ENCODE peak calls at places on chromosomes 6 and 20, in seven cellular contexts. One of them, this sample, is unnamed.

GRCh38 chr6:32109114-32109764 is at the start of gene TNXB:
- DNase-seq in CD8-positive, alpha-beta T cell: no peak
- DNase-seq in heart right ventricle: peak; percentile 59
- DNase-seq in foreskin fibroblast: no peak
- DNase-seq in upper lobe of left lung: no peak
- DNase-seq in adrenal gland: no peak
- DNase-seq in ovary: peak; percentile 56
- DNase-seq in this sample: no peak

GRCh38 chr6:21201673-21202430 is 391.7 kb upstream of the SOX4 start:
- DNase-seq in CD8-positive, alpha-beta T cell: no peak
- DNase-seq in heart right ventricle: no peak
- DNase-seq in foreskin fibroblast: no peak
- DNase-seq in upper lobe of left lung: no peak
- DNase-seq in adrenal gland: no peak
- DNase-seq in ovary: no peak
- DNase-seq in this sample: no peak

GRCh38 chr6:42104807-42105713 is 37.4 kb downstream of the C6orf132 start:
- DNase-seq in CD8-positive, alpha-beta T cell: no peak
- DNase-seq in heart right ventricle: no peak
- DNase-seq in foreskin fibroblast: no peak
- DNase-seq in upper lobe of left lung: peak; percentile 73
- DNase-seq in adrenal gland: no peak
- DNase-seq in ovary: no peak
- DNase-seq in this sample: no peak

GRCh38 chr6:53679446-53679933 is 13.9 kb upstream of the KLHL31 start:
- DNase-seq in CD8-positive, alpha-beta T cell: no peak
- DNase-seq in heart right ventricle: no peak
- DNase-seq in foreskin fibroblast: peak; percentile 27
- DNase-seq in upper lobe of left lung: no peak
- DNase-seq in adrenal gland: no peak
- DNase-seq in ovary: no peak
- DNase-seq in this sample: no peak

GRCh38 chr20:4113546-4113945 is 98.2 kb upstream of the RNF24 start:
- DNase-seq in CD8-positive, alpha-beta T cell: no peak
- DNase-seq in heart right ventricle: no peak
- DNase-seq in foreskin fibroblast: no peak
- DNase-seq in upper lobe of left lung: no peak
- DNase-seq in adrenal gland: peak; percentile 44
- DNase-seq in ovary: no peak
- DNase-seq in this sample: no peak

GRCh38 chr6:167031082-167031709 is 32.0 kb downstream of the CEP43 start:
- DNase-seq in CD8-positive, alpha-beta T cell: no peak
- DNase-seq in heart right ventricle: no peak
- DNase-seq in foreskin fibroblast: peak; percentile 24
- DNase-seq in upper lobe of left lung: no peak
- DNase-seq in adrenal gland: peak; percentile 63
- DNase-seq in ovary: no peak
- DNase-seq in this sample: no peak

GRCh38 chr20:51116765-51117686 is 94.1 kb upstream of the KCNG1 start:
- DNase-seq in CD8-positive, alpha-beta T cell: no peak
- DNase-seq in heart right ventricle: no peak
- DNase-seq in foreskin fibroblast: peak; percentile 16
- DNase-seq in upper lobe of left lung: no peak
- DNase-seq in adrenal gland: no peak
- DNase-seq in ovary: no peak
- DNase-seq in this sample: no peak

GRCh38 chr20:17735959-17736621 is 36.3 kb downstream of the BANF2 start:
- DNase-seq in CD8-positive, alpha-beta T cell: no peak
- DNase-seq in heart right ventricle: no peak
- DNase-seq in foreskin fibroblast: peak; percentile 33
- DNase-seq in upper lobe of left lung: no peak
- DNase-seq in adrenal gland: no peak
- DNase-seq in ovary: no peak
- DNase-seq in this sample: no peak

GRCh38 chr6:38579010-38579628 is 60.6 kb downstream of the BTBD9 start:
- DNase-seq in CD8-positive, alpha-beta T cell: no peak
- DNase-seq in heart right ventricle: no peak
- DNase-seq in foreskin fibroblast: no peak
- DNase-seq in upper lobe of left lung: no peak
- DNase-seq in adrenal gland: no peak
- DNase-seq in ovary: no peak
- DNase-seq in this sample: no peak

GRCh38 chr6:65760285-65760684 is 53.3 kb upstream of the EYS start:
- DNase-seq in CD8-positive, alpha-beta T cell: no peak
- DNase-seq in heart right ventricle: no peak
- DNase-seq in foreskin fibroblast: no peak
- DNase-seq in upper lobe of left lung: no peak
- DNase-seq in adrenal gland: no peak
- DNase-seq in ovary: no peak
- DNase-seq in this sample: no peak

DNA sequence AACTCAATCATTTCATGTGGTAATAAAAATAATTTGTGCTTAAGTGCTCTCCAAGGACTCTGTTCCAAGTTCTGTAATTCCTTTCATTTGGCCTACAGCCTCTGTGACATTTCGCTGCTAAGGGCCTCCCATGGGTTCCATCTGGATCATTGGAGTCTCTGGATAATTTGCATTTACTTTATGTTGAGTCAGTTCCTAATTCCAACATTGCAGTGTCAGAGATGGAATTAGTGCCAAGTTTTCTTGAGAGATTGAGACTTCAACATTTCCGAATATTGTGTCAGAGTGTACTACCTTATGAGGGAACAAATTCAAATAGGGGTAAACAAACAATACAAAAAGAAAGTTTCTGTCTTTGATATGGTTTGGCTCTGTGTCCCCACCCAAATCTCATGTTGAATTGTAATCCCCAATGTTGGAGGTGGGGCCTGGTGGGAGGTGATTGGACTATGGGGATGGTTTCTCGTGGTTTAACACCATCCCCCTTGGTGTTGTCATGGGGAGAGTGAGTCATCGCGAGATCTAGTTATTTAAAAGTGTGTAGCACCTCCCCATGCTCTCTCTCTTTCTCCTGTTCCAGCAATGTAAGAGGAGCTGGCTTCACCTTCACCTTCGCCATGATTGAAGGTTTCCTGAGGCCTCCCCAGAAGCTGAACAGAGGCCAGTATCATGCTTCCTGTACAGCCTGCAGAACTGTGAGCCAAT is 244.1 kb upstream of the TBX18 start:
- DNase-seq in CD8-positive, alpha-beta T cell: no peak
- DNase-seq in heart right ventricle: no peak
- DNase-seq in foreskin fibroblast: peak; percentile 93
- DNase-seq in upper lobe of left lung: no peak
- DNase-seq in adrenal gland: no peak
- DNase-seq in ovary: no peak
- DNase-seq in this sample: no peak
- TF ChIP-seq CTCF in CD8-positive, alpha-beta T cell: no peak
- TF ChIP-seq CTCF in heart right ventricle: no peak
- TF ChIP-seq CTCF in foreskin fibroblast: no peak
- TF ChIP-seq CTCF in upper lobe of left lung: no peak
- TF ChIP-seq CTCF in adrenal gland: no peak
- TF ChIP-seq CTCF in ovary: no peak
- TF ChIP-seq CTCF in this sample: no peak

DNA sequence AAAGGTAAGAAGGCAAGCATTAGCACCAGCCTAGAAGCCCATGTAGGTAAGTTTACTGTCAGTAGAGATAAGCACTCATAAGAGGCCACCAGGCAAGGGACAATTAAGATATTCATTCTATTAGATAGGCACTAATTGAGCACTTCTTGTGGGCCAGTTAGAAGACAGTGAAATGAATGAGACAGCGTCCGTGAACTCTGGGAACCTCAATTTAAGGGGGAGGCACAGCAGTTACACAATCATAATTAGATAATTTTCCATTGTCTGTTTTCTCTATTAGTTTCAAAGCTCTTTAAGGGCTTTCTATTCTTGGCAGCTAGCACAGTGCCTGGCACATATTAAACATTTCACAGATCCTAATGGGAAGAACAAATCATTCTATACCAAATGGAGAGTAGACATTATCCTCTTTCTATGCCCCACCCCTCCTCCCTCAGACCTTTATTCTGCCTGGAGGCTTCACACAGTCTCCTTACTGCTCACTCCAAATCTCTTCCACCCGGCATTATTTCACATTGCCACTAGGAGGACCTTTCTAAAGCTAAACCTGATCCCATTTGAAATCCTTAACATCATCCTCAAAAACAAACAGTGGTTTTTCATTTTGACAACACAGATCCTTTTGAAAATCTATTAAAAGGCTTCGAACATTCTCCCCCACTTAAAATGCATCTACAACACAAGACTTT is 529.6 kb downstream of the ADGRB3 start:
- DNase-seq in CD8-positive, alpha-beta T cell: no peak
- DNase-seq in heart right ventricle: no peak
- DNase-seq in foreskin fibroblast: peak; percentile 6
- DNase-seq in upper lobe of left lung: no peak
- DNase-seq in adrenal gland: no peak
- DNase-seq in ovary: no peak
- DNase-seq in this sample: no peak
- TF ChIP-seq CTCF in CD8-positive, alpha-beta T cell: no peak
- TF ChIP-seq CTCF in heart right ventricle: peak; percentile 31
- TF ChIP-seq CTCF in foreskin fibroblast: peak; percentile 14
- TF ChIP-seq CTCF in upper lobe of left lung: no peak
- TF ChIP-seq CTCF in adrenal gland: no peak
- TF ChIP-seq CTCF in ovary: no peak
- TF ChIP-seq CTCF in this sample: no peak

GRCh38 chr6:43780293-43780692 is 10.3 kb downstream of the VEGFA start:
- DNase-seq in CD8-positive, alpha-beta T cell: no peak
- DNase-seq in heart right ventricle: no peak
- DNase-seq in foreskin fibroblast: no peak
- DNase-seq in upper lobe of left lung: no peak
- DNase-seq in adrenal gland: no peak
- DNase-seq in ovary: no peak
- DNase-seq in this sample: no peak
- TF ChIP-seq CTCF in CD8-positive, alpha-beta T cell: no peak
- TF ChIP-seq CTCF in heart right ventricle: no peak
- TF ChIP-seq CTCF in foreskin fibroblast: no peak
- TF ChIP-seq CTCF in upper lobe of left lung: no peak
- TF ChIP-seq CTCF in adrenal gland: no peak
- TF ChIP-seq CTCF in ovary: no peak
- TF ChIP-seq CTCF in this sample: no peak

DNA sequence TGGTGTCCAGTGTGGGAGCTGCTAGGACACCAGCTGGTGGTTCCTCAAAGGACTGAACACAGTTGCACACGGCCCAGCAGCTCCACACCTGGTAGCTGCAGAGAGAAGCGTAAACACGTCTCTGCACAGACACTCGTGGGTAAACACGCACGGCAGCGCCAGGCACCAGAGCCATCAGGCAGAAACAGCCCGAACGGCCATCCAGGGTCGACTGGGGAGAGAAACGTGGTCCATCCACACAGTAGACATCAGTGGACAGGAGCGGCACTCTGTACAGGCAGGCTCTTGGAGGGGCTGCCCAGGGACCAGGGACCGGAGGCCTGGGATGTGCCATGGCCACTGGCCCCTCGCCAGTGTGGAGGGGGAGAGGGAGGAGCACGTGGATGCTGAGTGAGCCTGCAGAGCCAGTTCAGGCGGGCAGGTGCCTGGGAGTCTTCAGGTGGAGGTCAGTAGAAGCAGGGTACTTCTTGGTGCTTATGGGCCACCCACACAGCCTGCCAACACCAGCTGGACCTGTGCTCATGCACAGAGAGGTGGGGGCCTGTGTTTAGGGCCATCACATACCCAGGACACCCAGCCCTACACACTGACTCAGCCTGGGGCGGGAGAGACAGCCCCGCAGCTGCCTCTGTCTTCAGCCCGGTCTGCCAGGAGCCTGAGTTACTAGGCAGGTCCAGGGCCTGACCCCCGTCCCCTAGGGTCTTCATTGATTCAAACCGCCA is 7.5 kb upstream of the LAMA5 start:
- DNase-seq in CD8-positive, alpha-beta T cell: no peak
- DNase-seq in heart right ventricle: no peak
- DNase-seq in foreskin fibroblast: peak; percentile 60
- DNase-seq in upper lobe of left lung: peak; percentile 52
- DNase-seq in adrenal gland: no peak
- DNase-seq in ovary: no peak
- DNase-seq in this sample: no peak
- TF ChIP-seq CTCF in CD8-positive, alpha-beta T cell: no peak
- TF ChIP-seq CTCF in heart right ventricle: no peak
- TF ChIP-seq CTCF in foreskin fibroblast: no peak
- TF ChIP-seq CTCF in upper lobe of left lung: no peak
- TF ChIP-seq CTCF in adrenal gland: no peak
- TF ChIP-seq CTCF in ovary: no peak
- TF ChIP-seq CTCF in this sample: no peak

GRCh38 chr6:24910331-24910849 is 25.4 kb downstream of the RIPOR2 start:
- DNase-seq in CD8-positive, alpha-beta T cell: peak; percentile 59
- DNase-seq in heart right ventricle: peak; percentile 26
- DNase-seq in foreskin fibroblast: peak; percentile 52
- DNase-seq in upper lobe of left lung: peak; percentile 64
- DNase-seq in adrenal gland: no peak
- DNase-seq in ovary: peak; percentile 28
- DNase-seq in this sample: no peak
- TF ChIP-seq CTCF in CD8-positive, alpha-beta T cell: no peak
- TF ChIP-seq CTCF in heart right ventricle: peak; percentile 52
- TF ChIP-seq CTCF in foreskin fibroblast: peak; percentile 40
- TF ChIP-seq CTCF in upper lobe of left lung: no peak
- TF ChIP-seq CTCF in adrenal gland: no peak
- TF ChIP-seq CTCF in ovary: no peak
- TF ChIP-seq CTCF in this sample: no peak

GRCh38 chr20:2386516-2387179 is 5.9 kb downstream of the TGM6 start:
- DNase-seq in CD8-positive, alpha-beta T cell: no peak
- DNase-seq in heart right ventricle: no peak
- DNase-seq in foreskin fibroblast: peak; percentile 29
- DNase-seq in upper lobe of left lung: no peak
- DNase-seq in adrenal gland: no peak
- DNase-seq in ovary: no peak
- DNase-seq in this sample: no peak

GRCh38 chr20:2385496-2385895 is 4.8 kb downstream of the TGM6 start:
- DNase-seq in CD8-positive, alpha-beta T cell: no peak
- DNase-seq in heart right ventricle: no peak
- DNase-seq in foreskin fibroblast: no peak
- DNase-seq in upper lobe of left lung: no peak
- DNase-seq in adrenal gland: no peak
- DNase-seq in ovary: no peak
- DNase-seq in this sample: no peak

GRCh38 chr20:2385026-2385425 is 4.3 kb downstream of the TGM6 start:
- DNase-seq in CD8-positive, alpha-beta T cell: no peak
- DNase-seq in heart right ventricle: no peak
- DNase-seq in foreskin fibroblast: no peak
- DNase-seq in upper lobe of left lung: no peak
- DNase-seq in adrenal gland: no peak
- DNase-seq in ovary: no peak
- DNase-seq in this sample: no peak

GRCh38 chr20:2387180-2387577 is 6.5 kb downstream of the TGM6 start:
- DNase-seq in CD8-positive, alpha-beta T cell: peak; percentile 28
- DNase-seq in heart right ventricle: no peak
- DNase-seq in foreskin fibroblast: peak; percentile 11
- DNase-seq in upper lobe of left lung: no peak
- DNase-seq in adrenal gland: no peak
- DNase-seq in ovary: no peak
- DNase-seq in this sample: no peak

DNA sequence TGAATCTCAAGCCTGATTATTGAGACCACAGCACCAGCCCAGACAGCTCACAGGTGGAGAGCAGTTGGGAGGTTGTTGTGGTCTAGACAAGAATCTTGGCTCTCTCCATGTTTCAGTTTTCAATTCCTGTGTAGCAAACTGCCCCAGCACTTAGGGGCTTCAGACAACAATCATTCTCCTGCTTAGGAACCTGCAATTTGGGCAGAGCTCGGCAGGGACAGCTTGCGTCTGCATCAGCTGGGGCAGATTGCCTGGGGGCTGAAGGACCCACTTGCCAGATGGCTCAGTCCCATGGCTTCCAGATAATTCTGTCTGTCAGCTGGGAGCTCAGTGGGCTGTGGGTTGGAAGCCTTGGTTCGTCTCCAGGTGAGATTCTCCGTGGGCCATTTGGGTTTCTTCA is 6.9 kb downstream of the TGM6 start:
- DNase-seq in CD8-positive, alpha-beta T cell: no peak
- DNase-seq in heart right ventricle: no peak
- DNase-seq in foreskin fibroblast: no peak
- DNase-seq in upper lobe of left lung: no peak
- DNase-seq in adrenal gland: peak; percentile 18
- DNase-seq in ovary: no peak
- DNase-seq in this sample: no peak
- TF ChIP-seq CTCF in CD8-positive, alpha-beta T cell: no peak
- TF ChIP-seq CTCF in heart right ventricle: no peak
- TF ChIP-seq CTCF in foreskin fibroblast: no peak
- TF ChIP-seq CTCF in upper lobe of left lung: no peak
- TF ChIP-seq CTCF in adrenal gland: no peak
- TF ChIP-seq CTCF in ovary: no peak
- TF ChIP-seq CTCF in this sample: no peak